ENCODE peak calls at places on chromosomes 1 and 21, in five cellular contexts. One of them, this sample, is unnamed.

GRCh38 chr1:54105736-54106269 is 47.0 kb downstream of the CDCP2 start:
- DNase-seq in hepatocyte: no peak
- DNase-seq in fibroblast of lung: no peak
- DNase-seq in GM23248: no peak
- DNase-seq in GM23338: no peak
- DNase-seq in this sample: no peak

GRCh38 chr1:229258031-229258850 is 12.7 kb upstream of the RAB4A start:
- DNase-seq in hepatocyte: peak
- DNase-seq in GM23338: peak
- DNase-seq in fibroblast of lung: peak
- DNase-seq in GM23248: peak
- DNase-seq in this sample: no peak

GRCh38 chr21:36624105-36624504 is 74.8 kb upstream of the SIM2 start:
- DNase-seq in GM23248: no peak
- DNase-seq in fibroblast of lung: no peak
- DNase-seq in hepatocyte: no peak
- DNase-seq in GM23338: no peak
- DNase-seq in this sample: no peak

GRCh38 chr1:14165289-14165867 is 433.1 kb upstream of the KAZN start:
- DNase-seq in fibroblast of lung: no peak
- DNase-seq in GM23248: no peak
- DNase-seq in hepatocyte: no peak
- DNase-seq in GM23338: peak
- DNase-seq in this sample: no peak

GRCh38 chr21:27079807-27080206 is 112.9 kb upstream of the ADAMTS5 start:
- DNase-seq in hepatocyte: no peak
- DNase-seq in GM23248: no peak
- DNase-seq in GM23338: no peak
- DNase-seq in fibroblast of lung: no peak
- DNase-seq in this sample: no peak

GRCh38 chr1:205396972-205397616 is 24.8 kb downstream of the LEMD1 start:
- DNase-seq in GM23338: peak
- DNase-seq in fibroblast of lung: peak
- DNase-seq in GM23248: peak
- DNase-seq in hepatocyte: peak
- DNase-seq in this sample: peak

GRCh38 chr1:46401514-46401913 is 7.4 kb downstream of the FAAH start:
- DNase-seq in GM23338: no peak
- DNase-seq in hepatocyte: no peak
- DNase-seq in fibroblast of lung: peak
- DNase-seq in GM23248: peak
- DNase-seq in this sample: no peak

GRCh38 chr1:203584040-203584439 is 42.6 kb upstream of the ATP2B4 start:
- DNase-seq in GM23248: peak
- DNase-seq in hepatocyte: no peak
- DNase-seq in GM23338: no peak
- DNase-seq in fibroblast of lung: peak
- DNase-seq in this sample: no peak

GRCh38 chr1:41431490-41432350 is 52.8 kb downstream of the EDN2 start:
- DNase-seq in GM23248: no peak
- DNase-seq in GM23338: no peak
- DNase-seq in fibroblast of lung: no peak
- DNase-seq in hepatocyte: no peak
- DNase-seq in this sample: no peak

GRCh38 chr1:51922040-51922439 is 43.5 kb upstream of the NRDC start:
- DNase-seq in GM23338: no peak
- DNase-seq in fibroblast of lung: no peak
- DNase-seq in hepatocyte: no peak
- DNase-seq in GM23248: no peak
- DNase-seq in this sample: no peak

GRCh38 chr1:152811050-152811449 is 721 bp upstream of the LCE1B start:
- DNase-seq in GM23338: no peak
- DNase-seq in hepatocyte: no peak
- DNase-seq in GM23248: no peak
- DNase-seq in fibroblast of lung: no peak
- DNase-seq in this sample: no peak

GRCh38 chr1:219771039-219771438 is 157.3 kb downstream of the SLC30A10 start:
- DNase-seq in fibroblast of lung: peak
- DNase-seq in GM23248: peak
- DNase-seq in hepatocyte: peak
- DNase-seq in GM23338: peak
- DNase-seq in this sample: peak

GRCh38 chr21:28936721-28937120 is 56.0 kb downstream of the LTN1 start:
- DNase-seq in hepatocyte: no peak
- DNase-seq in GM23338: no peak
- DNase-seq in fibroblast of lung: no peak
- DNase-seq in GM23248: no peak
- DNase-seq in this sample: no peak

GRCh38 chr1:163085041-163085903 is 16.1 kb downstream of the RGS4 start:
- DNase-seq in GM23338: no peak
- DNase-seq in hepatocyte: no peak
- DNase-seq in fibroblast of lung: peak
- DNase-seq in GM23248: peak
- DNase-seq in this sample: no peak

GRCh38 chr1:228668553-228669400 is 66.5 kb upstream of the RHOU start:
- DNase-seq in GM23248: peak
- DNase-seq in GM23338: no peak
- DNase-seq in fibroblast of lung: peak
- DNase-seq in hepatocyte: no peak
- DNase-seq in this sample: no peak

GRCh38 chr1:40650075-40650474 is 15.4 kb downstream of the RIMS3 start:
- DNase-seq in GM23338: peak
- DNase-seq in fibroblast of lung: no peak
- DNase-seq in hepatocyte: no peak
- DNase-seq in GM23248: no peak
- DNase-seq in this sample: no peak

GRCh38 chr21:44496900-44497550 is 41.7 kb downstream of the LRRC3 start:
- DNase-seq in fibroblast of lung: no peak
- DNase-seq in hepatocyte: no peak
- DNase-seq in GM23338: no peak
- DNase-seq in GM23248: peak
- DNase-seq in this sample: no peak

GRCh38 chr1:117117697-117118096 is 3.9 kb downstream of the TRIM45 start:
- DNase-seq in hepatocyte: no peak
- DNase-seq in fibroblast of lung: no peak
- DNase-seq in GM23338: no peak
- DNase-seq in GM23248: no peak
- DNase-seq in this sample: no peak

GRCh38 chr1:117120774-117121588 is 568 bp downstream of the TRIM45 start:
- DNase-seq in GM23248: peak
- DNase-seq in hepatocyte: peak
- DNase-seq in fibroblast of lung: peak
- DNase-seq in GM23338: peak
- DNase-seq in this sample: no peak

GRCh38 chr1:117116784-117117130 is 4.8 kb downstream of the TRIM45 start:
- DNase-seq in GM23248: no peak
- DNase-seq in hepatocyte: no peak
- DNase-seq in GM23338: no peak
- DNase-seq in fibroblast of lung: no peak
- DNase-seq in this sample: no peak

GRCh38 chr1:117116090-117116783 is 5.3 kb downstream of the TRIM45 start:
- DNase-seq in GM23338: no peak
- DNase-seq in hepatocyte: no peak
- DNase-seq in GM23248: no peak
- DNase-seq in fibroblast of lung: no peak
- DNase-seq in this sample: no peak

DNA sequence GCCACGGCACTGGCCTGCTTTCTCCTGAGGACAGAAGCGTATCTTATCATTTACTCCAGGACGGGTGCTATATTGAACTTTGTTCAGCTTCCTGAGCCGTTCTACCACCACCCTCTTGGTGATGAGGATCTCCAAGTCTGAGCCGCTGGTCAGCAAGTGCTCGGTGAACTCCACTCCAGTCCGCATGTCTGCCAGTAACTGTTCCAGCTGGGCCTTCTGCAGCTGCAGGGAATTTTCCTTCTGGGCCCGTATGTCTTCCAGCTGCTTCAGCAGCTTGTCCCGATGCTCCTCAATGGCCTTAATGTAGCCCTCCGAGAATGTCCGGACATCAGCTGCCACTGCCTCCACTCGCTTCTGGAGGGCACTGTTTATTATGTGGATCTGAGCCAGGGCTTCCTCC is 3.4 kb downstream of the TRIM45 start:
- DNase-seq in hepatocyte: no peak
- DNase-seq in GM23248: no peak
- DNase-seq in GM23338: no peak
- DNase-seq in fibroblast of lung: no peak
- DNase-seq in this sample: no peak
- TF ChIP-seq EZH2 in hepatocyte: no peak
- TF ChIP-seq EZH2 in GM23248: no peak
- TF ChIP-seq EZH2 in GM23338: no peak
- TF ChIP-seq EZH2 in fibroblast of lung: no peak
- TF ChIP-seq EZH2 in this sample: no peak

DNA sequence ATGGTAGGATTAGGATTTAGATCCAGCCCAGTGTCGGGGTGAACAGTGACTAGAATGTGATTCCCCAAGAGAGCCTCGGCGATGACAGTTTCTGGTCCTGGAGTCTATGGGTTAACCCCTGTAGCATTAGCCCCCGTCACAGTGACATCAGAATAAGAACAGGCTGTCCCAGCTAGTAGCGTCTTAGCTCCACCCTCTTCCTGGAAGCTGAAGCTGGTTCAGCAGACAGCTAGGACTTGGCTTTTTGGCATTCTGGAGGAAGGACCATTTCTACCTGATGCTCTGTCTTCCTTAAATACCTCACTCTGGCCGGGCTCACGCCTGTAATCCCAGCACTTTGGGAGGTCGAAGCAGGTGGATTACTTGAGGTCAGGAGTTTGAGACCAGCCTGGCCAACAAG is 5.0 kb downstream of the NDUFS2 start:
- DNase-seq in GM23248: no peak
- DNase-seq in hepatocyte: no peak
- DNase-seq in GM23338: no peak
- DNase-seq in fibroblast of lung: no peak
- DNase-seq in this sample: no peak
- H3K4me3 ChIP-seq in GM23248: no peak
- H3K4me3 ChIP-seq in hepatocyte: no peak
- H3K4me3 ChIP-seq in GM23338: no peak
- H3K4me3 ChIP-seq in fibroblast of lung: no peak
- H3K4me3 ChIP-seq in this sample: no peak

GRCh38 chr1:1324084-1324523 is 356 bp downstream of the INTS11 start:
- DNase-seq in GM23338: no peak
- DNase-seq in fibroblast of lung: no peak
- DNase-seq in hepatocyte: no peak
- DNase-seq in GM23248: no peak
- DNase-seq in this sample: no peak
- TF ChIP-seq EZH2 in GM23338: no peak
- TF ChIP-seq EZH2 in fibroblast of lung: no peak
- TF ChIP-seq EZH2 in hepatocyte: no peak
- TF ChIP-seq EZH2 in GM23248: no peak
- TF ChIP-seq EZH2 in this sample: no peak

GRCh38 chr1:89260042-89260441 is 12.6 kb downstream of the GBP5 start:
- DNase-seq in fibroblast of lung: no peak
- DNase-seq in GM23338: peak
- DNase-seq in GM23248: no peak
- DNase-seq in hepatocyte: no peak
- DNase-seq in this sample: no peak

GRCh38 chr1:89260575-89261275 is 11.9 kb downstream of the GBP5 start:
- DNase-seq in hepatocyte: no peak
- DNase-seq in fibroblast of lung: peak
- DNase-seq in GM23248: peak
- DNase-seq in GM23338: no peak
- DNase-seq in this sample: no peak

GRCh38 chr1:89259283-89259971 is 13.2 kb downstream of the GBP5 start:
- DNase-seq in GM23248: no peak
- DNase-seq in hepatocyte: no peak
- DNase-seq in fibroblast of lung: no peak
- DNase-seq in GM23338: no peak
- DNase-seq in this sample: no peak

GRCh38 chr1:89262643-89263042 is 10.0 kb downstream of the GBP5 start:
- DNase-seq in GM23248: peak
- DNase-seq in hepatocyte: peak
- DNase-seq in GM23338: no peak
- DNase-seq in fibroblast of lung: peak
- DNase-seq in this sample: no peak

DNA sequence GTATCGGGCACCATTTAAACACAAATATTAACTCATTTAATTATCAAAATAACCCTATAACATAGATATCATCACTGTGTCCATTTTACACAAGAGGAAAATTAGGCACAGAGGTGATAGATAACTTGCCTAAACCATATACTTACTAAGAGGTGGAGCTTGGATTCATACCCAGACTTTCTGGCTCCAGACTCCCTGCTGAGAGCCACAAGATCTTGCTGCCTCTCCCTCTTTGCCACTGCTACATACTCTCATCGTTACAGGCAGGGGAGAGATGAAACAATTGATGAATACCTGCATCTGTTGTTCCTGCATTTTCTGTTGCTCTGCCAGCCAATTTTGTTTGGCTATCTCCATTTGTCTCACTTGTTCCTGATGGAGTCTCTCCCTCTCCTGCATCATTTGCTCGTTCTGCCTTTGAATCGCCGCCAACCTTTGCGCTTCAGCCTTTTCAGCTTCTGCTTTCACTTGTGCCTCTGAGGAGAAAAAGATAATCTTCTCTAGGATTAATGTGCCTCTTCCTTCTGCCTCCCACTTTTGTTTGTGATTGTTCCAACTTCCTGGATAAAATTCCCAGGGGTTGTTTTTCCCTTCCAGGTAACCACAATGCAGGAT is 10.6 kb downstream of the GBP5 start:
- DNase-seq in hepatocyte: no peak
- DNase-seq in fibroblast of lung: peak
- DNase-seq in GM23248: peak
- DNase-seq in GM23338: peak
- DNase-seq in this sample: no peak
- H3K4me3 ChIP-seq in hepatocyte: no peak
- H3K4me3 ChIP-seq in fibroblast of lung: no peak
- H3K4me3 ChIP-seq in GM23248: peak
- H3K4me3 ChIP-seq in GM23338: no peak
- H3K4me3 ChIP-seq in this sample: no peak

DNA sequence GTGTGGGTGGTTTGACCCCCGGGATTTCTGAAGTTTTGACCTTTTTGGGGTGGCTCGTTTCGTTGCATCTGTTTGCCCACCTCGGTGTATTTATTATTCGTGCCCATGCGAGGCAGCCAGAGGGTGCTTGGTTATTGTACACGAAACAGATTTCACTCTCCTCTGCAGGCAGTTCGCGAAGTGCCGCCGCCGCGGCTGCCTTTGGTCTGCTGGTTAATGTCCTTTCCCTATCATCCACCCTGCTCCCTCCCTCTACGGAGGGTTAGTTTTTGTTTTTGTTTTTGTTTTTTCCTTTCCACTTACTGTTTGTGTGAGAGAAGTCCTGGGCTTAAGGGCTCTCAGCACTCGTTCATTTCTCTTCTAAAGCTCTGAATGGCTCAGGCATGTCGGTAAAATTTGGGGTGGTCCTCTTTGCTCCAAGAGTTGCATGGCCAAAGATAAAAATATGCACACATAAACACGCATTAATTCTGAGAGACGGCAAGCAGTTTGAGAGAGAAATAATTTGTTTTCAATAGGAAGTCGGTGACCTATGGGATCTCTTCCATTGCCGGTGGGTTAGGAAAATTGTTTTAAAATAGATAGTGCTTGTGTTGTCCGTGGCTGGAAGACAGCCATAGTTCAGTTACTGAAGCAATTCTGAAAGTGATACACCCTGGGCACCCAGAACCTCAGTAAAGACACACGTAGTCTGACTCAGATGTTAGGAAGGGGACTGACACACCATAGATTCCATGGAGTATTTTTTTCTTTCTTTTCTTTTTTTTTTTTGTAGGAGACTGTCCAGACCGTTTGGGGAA is 1.2 kb downstream of the C1orf21 start:
- DNase-seq in GM23248: peak
- DNase-seq in hepatocyte: peak
- DNase-seq in GM23338: peak
- DNase-seq in fibroblast of lung: peak
- DNase-seq in this sample: peak
- TF ChIP-seq EZH2 in GM23248: no peak
- TF ChIP-seq EZH2 in hepatocyte: no peak
- TF ChIP-seq EZH2 in GM23338: no peak
- TF ChIP-seq EZH2 in fibroblast of lung: no peak
- TF ChIP-seq EZH2 in this sample: no peak

This sample was measured in keratinocyte.